ENCODE peak calls at places on chromosome 18, in eight cellular contexts. F is GM03348, M is NCI-H774, V is foreskin fibroblast, R is nephron progenitor cell, Q is SJSA1, H is cardiac fibroblast, S is GM13976. L is an unnamed sample.
A peak's percentile ranks its signal among the peaks of the same experiment; 100 is the strongest.

GRCh38 chr18:34957864-34958259 is 83.4 kb upstream of the MAPRE2 start:
- DNase-seq in F (no peak), M (no peak), V (no peak), R (no peak), Q (no peak), H (no peak), S (no peak), L (no peak)

GRCh38 chr18:28794459-28795245 is 617.7 kb upstream of the CDH2 start:
- DNase-seq in F (peak; percentile 10), M (no peak), V (peak; percentile 45), R (no peak), Q (peak; percentile 47), H (peak; percentile 72), S (no peak), L (no peak)

GRCh38 chr18:45874501-45875184 is 49.2 kb downstream of the SIGLEC15 start:
- DNase-seq in F (no peak), M (no peak), V (no peak), R (no peak), Q (no peak), H (no peak), S (peak; percentile 60), L (no peak)

GRCh38 chr18:11514267-11514666 is 95.1 kb upstream of the SLC35G4 start:
- DNase-seq in F (no peak), M (no peak), V (no peak), R (no peak), Q (no peak), H (no peak), S (no peak), L (no peak)

GRCh38 chr18:57434177-57434535 is 1.0 kb upstream of the ONECUT2 start:
- DNase-seq in F (no peak), M (no peak), V (no peak), R (peak; percentile 22), Q (no peak), H (no peak), S (no peak), L (no peak)

GRCh38 chr18:58991127-58991798 is 126.6 kb downstream of the ZNF532 start:
- DNase-seq in F (no peak), M (no peak), V (no peak), R (no peak), Q (no peak), H (peak; percentile 55), S (peak; percentile 52), L (no peak)

GRCh38 chr18:67417864-67418523 is 98.5 kb downstream of the DSEL start:
- DNase-seq in F (peak; percentile 60), M (no peak), V (peak; percentile 29), R (no peak), Q (peak; percentile 51), H (peak; percentile 51), S (peak; percentile 55), L (no peak)

GRCh38 chr18:23099621-23100020 is 35.7 kb upstream of the CABLES1 start:
- DNase-seq in F (no peak), M (no peak), V (no peak), R (no peak), Q (no peak), H (no peak), S (no peak), L (no peak)

L was measured in T1000.